ENCODE peak calls at places on chromosomes 2 and 18, in nine cellular contexts. W is fibroblast of lung, A is bronchial epithelial cell, M is PC-3, I is HepG2, F is heart left ventricle, H is psoas muscle, E is colonic mucosa, Y is AG04450. X is an unnamed sample.

GRCh38 chr18:11925800-11926481 is 17.8 kb upstream of the MPPE1 start:
- DNase-seq in W (no peak), A (no peak), M (no peak), I (peak; percentile 69), F (no peak), H (no peak), E (no peak), Y (no peak), X (no peak)

GRCh38 chr18:63681449-63682381 is 20.0 kb upstream of the SERPINB3 start:
- DNase-seq in W (no peak), A (peak; percentile 76), M (peak; percentile 93), I (peak; percentile 6), F (no peak), H (no peak), E (no peak), Y (no peak), X (no peak)

GRCh38 chr2:186422226-186422625 is 63.8 kb upstream of the ZC3H15 start:
- DNase-seq in W (peak; percentile 88), A (peak; percentile 98), M (peak; percentile 93), I (no peak), F (no peak), H (peak; percentile 59), E (no peak), Y (peak; percentile 66), X (peak; percentile 36)

GRCh38 chr2:179518891-179519290 is 254.3 kb upstream of the SESTD1 start:
- DNase-seq in W (no peak), A (no peak), M (no peak), I (no peak), F (no peak), H (no peak), E (no peak), Y (no peak), X (no peak)

GRCh38 chr2:182301093-182301492 is 125.7 kb downstream of the PDE1A start:
- DNase-seq in W (no peak), A (peak; percentile 38), M (peak; percentile 33), I (no peak), F (no peak), H (no peak), E (no peak), Y (no peak), X (no peak)

GRCh38 chr2:103165836-103166235 is 404.0 kb downstream of the TMEM182 start:
- DNase-seq in W (no peak), A (no peak), M (no peak), I (no peak), F (no peak), H (no peak), E (no peak), Y (no peak), X (no peak)

GRCh38 chr18:79754022-79754761 is 43.5 kb upstream of the KCNG2 start:
- DNase-seq in W (no peak), A (no peak), M (no peak), I (no peak), F (no peak), H (no peak), E (no peak), Y (no peak), X (no peak)

GRCh38 chr2:79619442-79619841 is 106.6 kb downstream of the CTNNA2 start:
- DNase-seq in W (no peak), A (no peak), M (no peak), I (no peak), F (no peak), H (no peak), E (no peak), Y (no peak), X (no peak)

GRCh38 chr2:24893934-24894333 is 26.1 kb downstream of the ADCY3 start:
- DNase-seq in W (peak; percentile 29), A (peak; percentile 17), M (peak; percentile 71), I (no peak), F (peak; percentile 14), H (no peak), E (no peak), Y (no peak), X (no peak)

GRCh38 chr18:49608366-49608747 is 46.5 kb downstream of the LIPG start:
- DNase-seq in W (no peak), A (no peak), M (no peak), I (no peak), F (no peak), H (no peak), E (no peak), Y (no peak), X (no peak)

GRCh38 chr2:192236136-192236535 is 41.4 kb upstream of the TMEFF2 start:
- DNase-seq in W (peak; percentile 82), A (no peak), M (peak; percentile 37), I (no peak), F (no peak), H (no peak), E (no peak), Y (no peak), X (peak; percentile 39)

DNA sequence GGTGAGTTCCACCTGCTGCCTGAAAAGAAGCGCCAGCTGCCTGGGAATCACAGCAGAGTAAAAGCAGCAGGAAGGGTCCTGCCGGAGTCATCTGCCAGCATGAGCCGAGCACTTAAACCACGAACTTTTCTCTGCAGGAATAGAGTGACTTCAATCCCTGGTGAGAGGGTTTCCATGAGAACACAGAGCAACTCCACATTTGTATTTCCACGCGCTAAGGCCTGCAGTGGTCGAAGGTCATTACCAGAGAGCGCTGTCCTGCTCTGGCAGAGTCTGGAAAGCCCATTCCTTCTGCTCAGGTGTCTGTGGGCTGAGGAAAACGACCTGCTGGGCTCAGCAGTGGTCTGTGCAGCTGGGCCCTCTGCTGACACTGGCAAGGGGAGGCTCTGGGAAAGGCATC is 6.7 kb downstream of the PASK start:
- DNase-seq in W (no peak), A (no peak), M (no peak), I (no peak), F (no peak), H (no peak), E (no peak), Y (no peak), X (no peak)
- TF ChIP-seq CTCF in W (no peak), A (no peak), M (no peak), I (no peak), F (no peak), H (no peak), E (no peak), Y (no peak), X (no peak)

GRCh38 chr18:35122586-35123224 is 81.5 kb downstream of the MAPRE2 start:
- DNase-seq in W (peak; percentile 2), A (no peak), M (no peak), I (no peak), F (peak; percentile 68), H (peak; percentile 60), E (no peak), Y (no peak), X (no peak)

GRCh38 chr18:35118641-35119040 is 77.4 kb downstream of the MAPRE2 start:
- DNase-seq in W (no peak), A (no peak), M (no peak), I (no peak), F (no peak), H (no peak), E (no peak), Y (no peak), X (no peak)

GRCh38 chr18:35121531-35121930 is 80.3 kb downstream of the MAPRE2 start:
- DNase-seq in W (no peak), A (no peak), M (no peak), I (no peak), F (no peak), H (no peak), E (no peak), Y (no peak), X (no peak)

GRCh38 chr18:35123811-35124210 is 82.6 kb downstream of the MAPRE2 start:
- DNase-seq in W (no peak), A (no peak), M (no peak), I (no peak), F (no peak), H (no peak), E (no peak), Y (no peak), X (no peak)

DNA sequence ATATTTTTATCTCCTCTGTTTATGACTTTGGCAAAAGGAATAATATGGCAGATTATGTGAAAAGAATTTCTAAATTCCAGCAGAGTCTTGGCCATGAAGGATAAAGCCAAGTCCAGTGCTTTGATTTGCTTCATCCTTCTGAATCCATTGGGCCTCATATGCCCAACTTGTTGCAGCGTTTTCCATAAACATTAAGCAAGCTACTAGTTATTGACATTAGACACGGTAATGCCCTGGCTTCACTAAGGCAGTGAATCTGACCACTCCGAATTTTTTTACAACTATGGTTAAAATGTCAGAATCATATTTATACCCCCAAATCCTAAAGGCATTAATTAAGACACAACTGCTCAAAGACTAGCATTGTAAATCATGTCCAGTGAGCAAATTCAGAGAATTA is 79.8 kb downstream of the MAPRE2 start:
- DNase-seq in W (no peak), A (no peak), M (no peak), I (no peak), F (no peak), H (no peak), E (no peak), Y (no peak), X (no peak)
- H3K4me3 ChIP-seq in W (no peak overlapping the region), A (no peak overlapping the region), M (no peak overlapping the region), I (no peak overlapping the region), F (no peak overlapping the region), H (no peak overlapping the region), E (no peak overlapping the region), Y (no peak overlapping the region), X (no peak overlapping the region)

DNA sequence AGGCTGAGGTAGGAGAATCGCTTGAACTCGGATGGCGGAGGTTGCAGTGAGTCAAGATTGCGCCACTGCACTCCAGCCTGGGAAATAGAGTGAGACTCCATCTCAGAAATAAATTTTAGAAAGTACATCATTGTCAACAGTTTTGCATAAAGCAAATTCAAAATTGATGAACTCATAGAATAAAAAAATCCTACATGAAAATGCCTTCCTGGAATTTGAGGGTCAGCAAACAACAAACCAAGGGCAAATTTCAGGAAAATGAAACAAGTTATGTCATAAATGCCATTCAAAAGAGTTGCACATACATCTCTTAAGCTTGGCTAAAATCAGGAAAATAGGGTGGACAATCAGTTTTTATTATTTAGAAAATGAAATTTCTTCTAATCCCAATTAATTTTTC is 45.1 kb downstream of the COL5A2 start:
- DNase-seq in W (peak; percentile 33), A (no peak), M (no peak), I (no peak), F (no peak), H (no peak), E (no peak), Y (no peak), X (no peak)
- TF ChIP-seq CTCF in W (no peak), A (no peak), M (no peak), I (no peak), F (no peak), H (no peak), E (no peak), Y (no peak), X (no peak)

GRCh38 chr2:47404356-47404755 is 1.4 kb downstream of the MSH2 start:
- DNase-seq in W (no peak), A (no peak), M (no peak), I (no peak), F (no peak), H (no peak), E (peak; percentile 44), Y (no peak), X (no peak)

GRCh38 chr2:47403829-47404228 is 873 bp downstream of the MSH2 start:
- DNase-seq in W (no peak), A (no peak), M (peak; percentile 12), I (peak; percentile 23), F (no peak), H (no peak), E (no peak), Y (no peak), X (no peak)

GRCh38 chr2:47402555-47402804 is 476 bp upstream of the MSH2 start:
- DNase-seq in W (peak; percentile 51), A (peak; percentile 39), M (peak; percentile 38), I (no peak), F (no peak), H (no peak), E (no peak), Y (no peak), X (peak; percentile 19)

GRCh38 chr2:47402805-47403691 is at the start of gene MSH2:
- DNase-seq in W (peak; percentile 90), A (peak; percentile 83), M (peak; percentile 92), I (peak; percentile 88), F (peak; percentile 96), H (peak; percentile 92), E (peak; percentile 94), Y (peak; percentile 73), X (peak; percentile 77)

GRCh38 chr2:47401789-47402554 is 984 bp upstream of the MSH2 start:
- DNase-seq in W (no peak), A (no peak), M (no peak), I (no peak), F (no peak), H (no peak), E (no peak), Y (no peak), X (no peak)
- H3K4me3 ChIP-seq in W (peak overlapping the region; percentile 61), A (peak overlapping the region; percentile 91), M (peak overlapping the region; percentile 81), I (peak overlapping the region; percentile 72), F (peak overlapping the region; percentile 98), H (peak overlapping the region; percentile 87), E (peak overlapping the region; percentile 81), Y (peak overlapping the region; percentile 80), X (peak overlapping the region; percentile 83)

X was measured in retinal pigment epithelial cell.